ENCODE peak calls at places on chromosomes 12 and 14, in nine cellular contexts. E is upper lobe of right lung; D is activated CD4-positive, alpha-beta T cell treated with anti-CD3 and anti-CD28 coated beads, Interleukin-2, amount 50 U/mL, for 1 hour; N is occipital lobe; S is left ventricle myocardium superior; H is stimulated activated CD4-positive, alpha-beta T cell treated with anti-CD3 and anti-CD28 coated beads, Interleukin-15, amount 100 ng/mL, for 1 hour; U is T follicular helper cell; K is cerebellar cortex; F is stimulated activated CD8-positive, alpha-beta memory T cell treated with anti-CD3 and anti-CD28 coated beads, Interleukin-4, amount 100 ng/mL, for 24 hours. L is an unnamed sample.
A peak's percentile ranks its signal among the peaks of the same experiment; 100 is the strongest.

GRCh38 chr12:122841544-122842321 is 6.5 kb downstream of the HIP1R start:
- DNase-seq in E (no peak), D (no peak), N (no peak), S (peak; percentile 47), H (no peak), U (no peak), K (no peak), F (no peak), L (no peak)

GRCh38 chr14:57382283-57382682 is 8.1 kb upstream of the NAA30 start:
- DNase-seq in E (no peak), D (no peak), N (no peak), S (no peak), H (no peak), U (no peak), K (no peak), F (no peak), L (peak; percentile 88)

GRCh38 chr12:6233121-6233971 is 33.1 kb downstream of the CD9 start:
- DNase-seq in E (peak; percentile 15), D (no peak), N (no peak), S (no peak), H (no peak), U (no peak), K (no peak), F (no peak), L (no peak)

GRCh38 chr12:14828896-14829295 is 14.4 kb downstream of the ART4 start:
- DNase-seq in E (no peak), D (no peak), N (no peak), S (no peak), H (no peak), U (no peak), K (no peak), F (no peak), L (no peak)

GRCh38 chr12:83676896-83677295 is 990.2 kb downstream of the TMTC2 start:
- DNase-seq in E (no peak), D (no peak), N (no peak), S (no peak), H (no peak), U (no peak), K (no peak), F (no peak), L (no peak)

GRCh38 chr12:54602661-54603060 is 14.2 kb upstream of the PPP1R1A start:
- DNase-seq in E (no peak), D (no peak), N (no peak), S (no peak), H (no peak), U (no peak), K (no peak), F (no peak), L (no peak)

GRCh38 chr14:20787025-20787424 is 6.0 kb downstream of the RNASE6 start:
- DNase-seq in E (no peak), D (no peak), N (no peak), S (no peak), H (no peak), U (no peak), K (no peak), F (no peak), L (no peak)

GRCh38 chr14:68427550-68427890 is 365.3 kb downstream of the ZFP36L1 start:
- DNase-seq in E (no peak), D (no peak), N (no peak), S (no peak), H (no peak), U (no peak), K (no peak), F (no peak), L (no peak)

GRCh38 chr14:61620130-61620946 is 75.0 kb upstream of the HIF1A start:
- DNase-seq in E (no peak), D (no peak), N (no peak), S (no peak), H (no peak), U (no peak), K (no peak), F (peak; percentile 27), L (no peak)

GRCh38 chr14:103607039-103607668 is 21.9 kb upstream of the KLC1 start:
- DNase-seq in E (peak; percentile 69), D (peak; percentile 36), N (peak; percentile 69), S (peak; percentile 83), H (no peak), U (peak; percentile 30), K (peak; percentile 59), F (peak; percentile 25), L (peak; percentile 88)

GRCh38 chr14:95402184-95402583 is 82.5 kb upstream of the CLMN start:
- DNase-seq in E (no peak), D (no peak), N (no peak), S (no peak), H (no peak), U (no peak), K (no peak), F (no peak), L (no peak)

GRCh38 chr12:28527631-28528249 is 337.5 kb downstream of the CCDC91 start:
- DNase-seq in E (peak; percentile 40), D (no peak), N (no peak), S (no peak), H (no peak), U (no peak), K (no peak), F (no peak), L (no peak)

GRCh38 chr12:21992823-21993222 is 51.6 kb upstream of the ABCC9 start:
- DNase-seq in E (no peak), D (no peak), N (no peak), S (no peak), H (no peak), U (no peak), K (no peak), F (no peak), L (no peak)

GRCh38 chr14:100862277-100862676 is 36.4 kb downstream of the MEG3 start:
- DNase-seq in E (peak; percentile 40), D (no peak), N (no peak), S (peak; percentile 19), H (no peak), U (no peak), K (no peak), F (no peak), L (no peak)

GRCh38 chr12:47886471-47887240 is 18.1 kb downstream of the VDR start:
- DNase-seq in E (no peak), D (no peak), N (no peak), S (no peak), H (no peak), U (no peak), K (no peak), F (no peak), L (no peak)

GRCh38 chr12:71652656-71653055 is 11.0 kb downstream of the ZFC3H1 start:
- DNase-seq in E (no peak), D (no peak), N (no peak), S (no peak), H (no peak), U (no peak), K (peak; percentile 46), F (no peak), L (no peak)

GRCh38 chr14:103141117-103141796 is 18.0 kb downstream of the TNFAIP2 start:
- DNase-seq in E (no peak), D (no peak), N (no peak), S (no peak), H (no peak), U (no peak), K (peak; percentile 62), F (no peak), L (no peak)

GRCh38 chr14:78673845-78674244 is 503.7 kb downstream of the NRXN3 start:
- DNase-seq in E (no peak), D (no peak), N (no peak), S (no peak), H (no peak), U (no peak), K (no peak), F (no peak), L (no peak)

GRCh38 chr12:76859621-76860020 is 19.2 kb downstream of the CSRP2 start:
- DNase-seq in E (no peak), D (no peak), N (no peak), S (no peak), H (no peak), U (no peak), K (no peak), F (no peak), L (no peak)

GRCh38 chr14:74905595-74906142 is 17.4 kb downstream of the RPS6KL1 start:
- DNase-seq in E (peak; percentile 84), D (peak; percentile 86), N (peak; percentile 12), S (peak; percentile 86), H (peak; percentile 57), U (peak; percentile 70), K (peak; percentile 68), F (peak; percentile 70), L (no peak)